ENCODE peak calls at places on chromosomes 6 and 20, in four cellular contexts. A is ovary, T is tibial nerve, Q is cardiac muscle cell. W is an unnamed sample.

GRCh38 chr6:149271348-149272340 is 45.9 kb upstream of the TAB2 start:
- DNase-seq in Q (peak), T (no peak), A (no peak), W (no peak)

GRCh38 chr20:10541668-10542411 is 106.7 kb downstream of the SLX4IP start:
- DNase-seq in Q (no peak), A (no peak), T (no peak), W (no peak)

GRCh38 chr20:53797085-53797484 is 203.4 kb upstream of the ZNF217 start:
- DNase-seq in T (no peak), Q (no peak), A (no peak), W (no peak)

GRCh38 chr20:5353624-5354496 is 37.1 kb upstream of the PROKR2 start:
- DNase-seq in Q (peak), T (no peak), A (no peak), W (no peak)

GRCh38 chr6:33318426-33319073 is 1.0 kb upstream of the ZBTB22 start:
- DNase-seq in Q (no peak), T (no peak), A (no peak), W (no peak)

GRCh38 chr6:168524644-168525043 is 83.7 kb downstream of the SMOC2 start:
- DNase-seq in T (no peak), A (no peak), Q (no peak), W (peak)

GRCh38 chr6:147905721-147906120 is 397.2 kb downstream of the SAMD5 start:
- DNase-seq in A (no peak), Q (no peak), T (no peak), W (no peak)

GRCh38 chr20:58145506-58146080 is 82.9 kb downstream of the ANKRD60 start:
- DNase-seq in T (peak), Q (no peak), A (no peak), W (no peak)

GRCh38 chr6:159126590-159126989 is 42.6 kb upstream of the FNDC1 start:
- DNase-seq in A (no peak), T (no peak), Q (no peak), W (no peak)

GRCh38 chr6:16430661-16431089 is 192.3 kb downstream of the GMPR start:
- DNase-seq in Q (peak), T (no peak), A (peak), W (no peak)

GRCh38 chr6:3913077-3913957 is 64.1 kb downstream of the FAM50B start:
- DNase-seq in Q (peak), A (no peak), T (peak), W (peak)

GRCh38 chr20:45833883-45834796 is 541 bp downstream of the SNX21 start:
- DNase-seq in Q (peak), A (peak), T (peak), W (peak)

GRCh38 chr6:8006208-8006607 is 58.0 kb downstream of the BLOC1S5 start:
- DNase-seq in T (no peak), A (no peak), Q (peak), W (no peak)

GRCh38 chr20:51354769-51355319 is 187.7 kb downstream of the NFATC2 start:
- DNase-seq in T (no peak), A (no peak), Q (no peak), W (no peak)
- H3K27ac ChIP-seq in T (no peak), A (no peak), Q (no peak), W (no peak)

DNA sequence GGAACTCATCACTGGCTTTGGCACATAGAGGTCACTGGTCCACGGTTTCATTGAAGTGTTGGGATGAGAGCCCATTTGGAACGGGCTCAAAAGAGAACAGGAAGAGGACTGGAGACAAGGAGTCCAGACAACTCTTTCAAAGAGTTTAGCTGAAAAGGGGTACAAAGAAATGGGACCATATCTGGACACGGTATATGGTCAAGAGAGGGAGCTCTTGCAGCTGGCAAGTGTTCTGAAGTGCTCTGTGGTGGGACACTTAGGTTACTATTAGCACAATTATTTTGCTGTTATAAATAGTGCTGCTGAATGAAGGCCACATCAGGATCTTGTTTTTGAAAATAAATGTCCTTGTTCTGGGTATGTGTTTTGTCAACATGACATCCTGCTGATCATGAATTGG is 4.6 kb downstream of the SGK2 start:
- DNase-seq in Q (peak), A (no peak), T (no peak), W (no peak)
- TF ChIP-seq CTCF in Q (peak), A (no peak), T (no peak), W (no peak)

GRCh38 chr6:136786708-136787107 is 5.6 kb downstream of the MAP3K5 start:
- DNase-seq in Q (no peak), A (no peak), T (no peak), W (no peak)

GRCh38 chr6:136784910-136785746 is 7.1 kb downstream of the MAP3K5 start:
- DNase-seq in Q (peak), A (peak), T (peak), W (peak)

GRCh38 chr6:136790411-136791295 is 1.6 kb downstream of the MAP3K5 start:
- DNase-seq in Q (no peak), T (no peak), A (no peak), W (no peak)

GRCh38 chr6:136787726-136788068 is 4.6 kb downstream of the MAP3K5 start:
- DNase-seq in T (no peak), Q (no peak), A (no peak), W (no peak)

DNA sequence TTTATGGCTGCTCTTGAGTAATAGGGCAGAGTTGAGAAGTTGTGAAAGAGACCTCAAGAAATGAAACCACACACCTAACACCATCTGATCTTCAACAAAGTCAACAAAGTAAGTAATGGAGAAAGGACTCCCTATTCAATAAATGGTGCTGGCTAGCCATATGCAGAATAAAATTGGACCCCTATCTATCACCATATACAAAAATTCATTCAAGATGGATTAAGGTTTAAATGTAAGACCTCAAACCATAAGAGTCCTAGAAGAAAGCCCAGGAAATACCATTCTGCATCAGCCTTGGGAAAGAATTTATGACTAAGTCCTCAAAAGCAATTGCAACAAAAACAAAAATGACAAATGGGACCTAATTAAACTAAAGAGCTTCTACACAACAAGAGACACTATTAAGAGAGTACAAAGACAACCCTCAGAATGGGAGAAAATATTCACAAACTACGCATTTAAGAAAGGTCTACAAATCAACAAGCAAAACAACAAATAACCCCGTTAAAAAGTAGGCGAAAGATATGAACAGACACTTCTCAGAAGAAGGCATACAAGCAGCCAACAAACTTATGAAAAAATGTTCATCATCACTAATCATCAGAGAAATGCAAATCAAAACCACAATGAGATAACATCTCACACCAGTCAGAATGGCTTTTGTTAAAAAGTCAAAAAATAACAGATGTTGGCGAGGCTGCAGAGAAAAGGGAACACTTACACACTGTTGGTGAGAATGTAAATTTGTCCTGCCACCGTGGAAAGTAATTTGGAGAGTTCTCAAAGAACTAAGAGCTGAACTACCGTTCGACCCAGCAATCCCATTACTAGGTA is 4.0 kb downstream of the MAP3K5 start:
- DNase-seq in A (no peak), Q (peak), T (no peak), W (no peak)
- H3K4me3 ChIP-seq in A (peak), Q (no peak), T (no peak), W (no peak)

GRCh38 chr6:84052204-84052882 is 18.8 kb downstream of the MRAP2 start:
- DNase-seq in A (peak), T (peak), Q (peak), W (no peak)
- H3K27ac ChIP-seq in A (no peak), T (peak), Q (peak), W (no peak)

GRCh38 chr6:125779924-125780539 is 10.7 kb upstream of the NCOA7 start:
- DNase-seq in T (peak), A (peak), Q (peak), W (peak)
- TF ChIP-seq CTCF in T (peak), A (peak), Q (peak), W (no peak)

GRCh38 chr6:118317581-118318563 is 230.2 kb upstream of the PLN start:
- DNase-seq in A (no peak), T (no peak), Q (peak), W (no peak)
- H3K4me3 ChIP-seq in A (no peak), T (no peak), Q (no peak), W (no peak)

DNA sequence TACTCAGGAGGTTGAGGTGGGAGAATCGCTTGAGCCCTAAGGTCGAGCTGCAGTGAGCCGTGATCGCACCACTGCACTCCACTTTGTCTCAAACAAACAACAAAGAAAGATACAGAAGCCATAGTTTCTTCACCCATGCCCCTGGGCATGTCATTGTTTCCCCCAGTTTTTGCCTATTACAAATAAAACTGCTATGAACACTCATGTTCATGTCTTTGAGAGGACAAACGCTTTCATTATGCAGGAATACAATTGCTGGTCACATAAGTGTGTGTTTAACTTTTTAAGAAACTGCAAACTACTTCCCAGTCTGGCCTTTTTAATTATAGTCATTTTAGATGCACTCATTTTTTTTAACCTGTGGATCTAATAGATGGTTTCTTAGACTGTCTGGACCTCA is 12.2 kb upstream of the TTPAL start:
- DNase-seq in A (no peak), T (no peak), Q (no peak), W (no peak)
- H3K27ac ChIP-seq in A (no peak), T (no peak), Q (no peak), W (no peak)

GRCh38 chr6:5746392-5747140 is 260.2 kb downstream of the NRN1 start:
- DNase-seq in T (no peak), A (no peak), Q (no peak), W (no peak)
- TF ChIP-seq CTCF in T (no peak), A (no peak), Q (peak), W (no peak)

W was measured in lung.